ENCODE peak calls at places on chromosomes 6 and 20, in four cellular contexts. C, A, W and J are unnamed samples.

GRCh38 chr6:87897581-87898147 is 150.0 kb upstream of the SPACA1 start:
- DNase-seq in C (no peak), A (no peak), W (no peak), J (no peak)

GRCh38 chr20:62550087-62550565 is 74.3 kb upstream of the GATA5 start:
- DNase-seq in C (no peak), A (no peak), W (no peak), J (no peak)

GRCh38 chr6:3669916-3670315 is 81.6 kb downstream of the PXDC1 start:
- DNase-seq in C (no peak), W (no peak), A (no peak), J (no peak)

GRCh38 chr20:32539817-32540675 is 45.1 kb downstream of the NOL4L start:
- DNase-seq in C (no peak), W (no peak), A (peak), J (peak)

GRCh38 chr6:35603326-35604202 is 85.2 kb downstream of the FKBP5 start:
- DNase-seq in A (peak), W (no peak), C (no peak), J (no peak)

GRCh38 chr20:57048027-57048869 is 218.2 kb downstream of the BMP7 start:
- DNase-seq in C (peak), W (no peak), A (peak), J (peak)

GRCh38 chr6:43274916-43275597 is 23.0 kb upstream of the SLC22A7 start:
- DNase-seq in W (no peak), A (peak), C (no peak), J (peak)

GRCh38 chr6:15017251-15017650 is 228.6 kb upstream of the JARID2 start:
- DNase-seq in A (no peak), W (no peak), C (peak), J (peak)

GRCh38 chr20:19783966-19784401 is 25.9 kb downstream of the RIN2 start:
- DNase-seq in A (peak), W (no peak), C (no peak), J (no peak)

GRCh38 chr6:121319112-121319553 is 15.1 kb downstream of the TBC1D32 start:
- DNase-seq in A (peak), W (no peak), C (peak), J (peak)

GRCh38 chr20:25233016-25233772 is 14.7 kb upstream of the PYGB start:
- DNase-seq in A (peak), C (no peak), W (no peak), J (no peak)

GRCh38 chr6:84356907-84357306 is 129.5 kb upstream of the CEP162 start:
- DNase-seq in W (no peak), C (no peak), A (no peak), J (no peak)

GRCh38 chr6:12483712-12484111 is 193.6 kb downstream of the EDN1 start:
- DNase-seq in W (peak), A (no peak), C (no peak), J (no peak)

GRCh38 chr6:68634503-68635411 is at the start of gene ADGRB3:
- DNase-seq in C (peak), A (peak), W (no peak), J (peak)

DNA sequence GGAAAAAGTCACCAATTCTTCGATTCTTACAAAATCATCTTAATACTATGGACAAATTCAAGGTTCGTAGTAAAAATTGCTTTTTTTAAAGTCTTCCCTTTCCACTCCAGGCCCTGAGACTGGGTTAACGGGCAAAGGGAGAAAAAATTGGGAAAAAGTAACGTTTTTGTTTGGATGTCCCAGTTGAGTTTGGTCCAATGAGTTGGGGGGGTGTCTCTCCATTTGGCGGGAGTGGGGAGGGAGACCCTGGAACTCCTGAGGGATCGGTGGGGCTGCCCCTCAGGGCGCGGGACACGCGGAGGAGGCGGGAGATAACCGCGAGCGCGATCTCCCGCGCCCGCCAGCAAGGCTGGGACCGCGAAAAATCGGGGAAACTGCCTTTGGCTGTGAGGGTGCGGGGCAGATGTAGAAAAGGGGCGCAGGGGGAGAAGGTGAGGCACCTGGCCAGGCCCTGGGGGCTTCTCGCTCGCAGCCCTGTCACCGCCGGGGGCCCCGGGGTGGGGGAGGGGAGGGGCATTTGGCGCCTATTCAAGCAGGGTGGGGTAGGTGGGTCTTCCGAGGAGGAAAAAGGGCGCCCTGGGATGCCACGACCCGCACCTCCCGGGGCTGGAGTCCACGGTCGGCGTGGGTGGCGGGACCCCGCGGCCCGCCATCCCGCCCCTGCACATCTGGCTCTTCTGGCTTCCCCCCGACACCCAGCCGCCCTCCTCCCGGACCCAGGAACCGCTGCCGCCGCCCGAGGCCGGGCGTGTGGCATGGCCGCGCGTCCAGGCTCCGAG is 663 bp downstream of the FBXO5 start:
- DNase-seq in A (no peak), W (no peak), C (peak), J (peak)
- TF ChIP-seq ZNF274 in A (no peak), W (no peak), C (no peak), J (no peak)

DNA sequence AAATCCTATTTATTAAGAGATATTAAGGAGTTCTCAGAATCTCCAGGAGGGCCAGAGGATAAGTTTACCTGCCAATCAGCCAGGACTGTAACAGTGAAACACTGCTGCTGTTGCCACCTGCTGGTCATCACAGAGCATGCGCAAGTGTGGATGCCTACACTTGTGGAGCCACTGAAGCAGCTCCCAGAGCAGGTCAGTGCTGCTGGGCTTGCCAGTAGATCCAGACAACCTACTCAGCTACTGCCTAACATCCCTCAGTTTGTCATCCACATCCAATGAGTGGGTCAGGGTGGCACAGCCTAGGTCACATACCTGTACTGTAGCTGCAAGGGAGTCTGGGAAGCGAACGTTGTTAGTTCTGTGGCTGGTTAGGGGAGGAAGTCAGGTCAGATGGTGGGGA is 18.3 kb upstream of the NHSL1 start:
- DNase-seq in C (peak), A (peak), W (no peak), J (peak)
- TF ChIP-seq KDM1A in C (no peak), A (no peak), W (no peak), J (no peak)

DNA sequence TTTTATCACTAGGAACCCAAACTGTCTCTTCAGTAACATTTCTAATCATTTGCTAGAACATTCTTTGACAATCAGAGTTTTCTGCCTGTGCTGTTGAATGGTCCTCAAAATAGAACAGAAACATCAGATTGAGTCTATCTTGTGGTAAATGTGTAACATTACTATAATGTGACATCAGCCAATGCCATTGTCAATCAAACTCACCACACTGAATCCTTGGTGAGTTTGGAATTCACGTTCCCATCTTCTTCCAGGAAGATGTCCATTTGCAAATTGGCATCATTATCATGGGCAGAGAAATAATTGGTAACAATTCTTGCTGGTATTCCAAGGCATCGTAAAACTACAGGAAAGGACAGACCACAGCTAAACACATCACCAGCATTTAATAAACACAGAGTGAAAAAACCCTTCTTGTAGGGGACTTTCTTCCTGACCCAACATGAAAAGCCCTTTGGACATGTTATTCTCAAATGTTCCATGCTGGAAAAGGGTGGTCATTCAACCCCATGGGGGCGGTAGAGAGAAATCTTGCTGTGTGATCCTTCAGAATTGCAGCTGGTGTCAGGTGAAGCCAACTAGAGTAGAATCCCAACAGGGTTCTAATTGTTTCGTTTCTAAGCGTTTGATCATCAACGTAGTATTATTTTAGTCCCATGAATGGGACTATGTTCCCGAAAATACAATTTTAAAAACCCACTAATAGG is 98.5 kb downstream of the F13A1 start:
- DNase-seq in A (peak), C (peak), W (no peak), J (peak)
- TF ChIP-seq ZNF274 in A (no peak), C (no peak), W (no peak), J (no peak)

GRCh38 chr20:35345189-35345588 is 53.0 kb upstream of the FAM83C start:
- DNase-seq in C (no peak), W (no peak), A (no peak), J (no peak)

GRCh38 chr20:35340436-35340835 is 48.2 kb upstream of the FAM83C start:
- DNase-seq in A (no peak), C (no peak), W (no peak), J (no peak)

GRCh38 chr20:35344354-35344837 is 52.2 kb upstream of the FAM83C start:
- DNase-seq in A (peak), C (no peak), W (no peak), J (peak)

GRCh38 chr20:35341366-35342028 is 49.3 kb upstream of the FAM83C start:
- DNase-seq in A (no peak), C (no peak), W (no peak), J (no peak)

GRCh38 chr20:35342154-35342769 is 50.0 kb upstream of the FAM83C start:
- DNase-seq in W (no peak), C (no peak), A (no peak), J (no peak)
- TF ChIP-seq KDM1A in W (no peak), C (no peak), A (no peak), J (no peak)

GRCh38 chr6:26216886-26217713 is 129.9 kb downstream of the HFE start:
- DNase-seq in W (no peak), C (peak), A (peak), J (peak)
- TF ChIP-seq ZNF274 in W (no peak), C (no peak), A (peak), J (no peak)

DNA sequence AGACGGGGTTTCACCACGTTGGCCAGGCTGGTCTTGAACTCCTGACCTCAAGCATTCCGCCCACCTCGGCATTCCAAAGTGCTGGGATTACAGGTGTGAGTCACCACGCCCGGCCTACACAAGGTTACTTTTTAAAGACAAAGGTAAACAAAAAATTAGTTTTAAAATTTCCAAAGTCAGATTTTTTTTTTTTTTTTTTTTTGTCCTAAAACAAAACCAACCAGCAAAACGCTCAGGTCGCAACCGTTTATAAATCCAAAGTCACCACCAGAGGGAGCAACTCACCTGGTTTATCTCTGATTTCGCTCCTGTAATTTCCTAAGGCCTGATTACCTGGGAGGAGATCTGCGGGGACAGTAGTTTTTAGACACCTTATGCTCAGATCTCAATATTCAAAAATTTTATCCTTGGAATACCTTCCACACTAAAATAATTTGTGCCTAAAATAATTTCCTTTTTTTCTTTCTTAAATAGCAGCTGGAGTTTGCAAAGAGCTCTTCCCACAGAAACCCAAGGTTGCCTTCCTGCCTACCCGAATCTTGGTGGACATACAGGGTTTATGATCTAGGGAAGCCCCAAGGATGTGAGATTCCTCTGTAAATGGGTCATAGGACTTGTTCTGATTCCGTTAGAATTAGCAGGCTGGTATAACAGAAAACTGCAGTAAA is 19.8 kb upstream of the TREM1 start:
- DNase-seq in C (no peak), W (no peak), A (peak), J (peak)
- TF ChIP-seq KDM1A in C (no peak), W (no peak), A (no peak), J (no peak)

GRCh38 chr6:56840467-56841371 is 114.2 kb upstream of the BEND6 start:
- DNase-seq in A (peak), C (no peak), W (no peak), J (no peak)
- TF ChIP-seq ZNF274 in A (no peak), C (no peak), W (no peak), J (no peak)